ENCODE peak calls at places on chromosome 17, in four cellular contexts. T, F, O and D are unnamed samples.

GRCh38 chr17:16818821-16819683 is 129.0 kb downstream of the CCDC144A start:
- DNase-seq in T (no peak), F (no peak), O (no peak), D (no peak)

GRCh38 chr17:76781056-76781982 is 43.4 kb downstream of the MFSD11 start:
- DNase-seq in T (peak; percentile 26), F (no peak), O (no peak), D (no peak)

GRCh38 chr17:69637399-69638165 is 223.1 kb downstream of the MAP2K6 start:
- DNase-seq in T (no peak), F (no peak), O (peak; percentile 76), D (peak; percentile 69)

GRCh38 chr17:59105852-59106462 is 723 bp downstream of the TRIM37 start:
- DNase-seq in T (peak; percentile 74), F (peak; percentile 56), O (peak; percentile 26), D (peak; percentile 15)

GRCh38 chr17:74201250-74201649 is 2.2 kb upstream of the RPL38 start:
- DNase-seq in T (no peak), F (peak; percentile 53), O (peak; percentile 85), D (no peak)

GRCh38 chr17:13182854-13183253 is 165.0 kb upstream of the ELAC2 start:
- DNase-seq in T (no peak), F (no peak), O (no peak), D (no peak)

GRCh38 chr17:78645421-78646295 is 68.5 kb upstream of the DNAH17 start:
- DNase-seq in T (no peak), F (peak; percentile 32), O (no peak), D (no peak)

GRCh38 chr17:77516902-77517301 is 376.1 kb downstream of the SEC14L1 start:
- DNase-seq in T (no peak), F (no peak), O (peak; percentile 76), D (peak; percentile 35)

GRCh38 chr17:20735796-20736195 is 156.3 kb downstream of the CDRT15L2 start:
- DNase-seq in T (no peak), F (no peak), O (no peak), D (no peak)